ENCODE peak calls at places on chromosomes 3 and 15, in nine cellular contexts. I, G, P, H, F, A, L, O and T are unnamed samples.

GRCh38 chr3:166444336-166444735 is 607.1 kb upstream of the BCHE start:
- ATAC-seq in H (no peak), A (no peak), O (no peak), P (no peak), I (no peak), L (no peak), F (no peak), G (no peak), T (no peak)

GRCh38 chr3:162764672-162765071 is 1268.1 kb downstream of the OTOL1 start:
- ATAC-seq in L (no peak), F (no peak), G (no peak), H (no peak), I (no peak), O (no peak), P (no peak), A (no peak), T (no peak)

GRCh38 chr3:15284121-15284889 is 48.1 kb downstream of the SH3BP5 start:
- ATAC-seq in L (no peak), H (no peak), A (peak; percentile 31), I (no peak), F (no peak), P (no peak), G (no peak), O (no peak), T (no peak)

GRCh38 chr3:45706133-45706808 is 17.1 kb downstream of the SACM1L start:
- ATAC-seq in L (no peak), A (no peak), F (no peak), O (no peak), H (no peak), G (peak; percentile 87), I (no peak), P (peak; percentile 68), T (no peak)

GRCh38 chr3:45145681-45146614 is at the start of gene CDCP1:
- ATAC-seq in P (peak; percentile 26), H (no peak), A (peak; percentile 83), F (peak; percentile 66), L (peak; percentile 36), I (peak; percentile 92), G (peak; percentile 76), O (peak; percentile 95), T (peak; percentile 36)

GRCh38 chr3:171226794-171227193 is 200.3 kb upstream of the SLC2A2 start:
- ATAC-seq in P (no peak), F (no peak), G (no peak), O (no peak), I (no peak), H (no peak), A (no peak), L (no peak), T (no peak)

GRCh38 chr15:66931768-66932633 is 133.4 kb upstream of the SMAD3 start:
- ATAC-seq in G (no peak), F (no peak), P (no peak), O (peak; percentile 80), L (no peak), A (peak; percentile 81), H (no peak), I (peak; percentile 97), T (no peak)

GRCh38 chr3:99857278-99857677 is 39.6 kb downstream of the CMSS1 start:
- ATAC-seq in G (no peak), A (no peak), H (no peak), P (no peak), I (no peak), O (no peak), L (no peak), F (no peak), T (no peak)

GRCh38 chr15:85000189-85000864 is 18.7 kb downstream of the PDE8A start:
- ATAC-seq in O (no peak), I (no peak), H (no peak), P (no peak), L (no peak), F (no peak), A (peak; percentile 40), G (no peak), T (no peak)

GRCh38 chr15:83285284-83285978 is 967 bp upstream of the BNC1 start:
- ATAC-seq in A (no peak), I (no peak), G (no peak), P (no peak), L (no peak), H (no peak), O (peak; percentile 11), F (no peak), T (no peak)

GRCh38 chr3:66195347-66195783 is 25.4 kb upstream of the SLC25A26 start:
- ATAC-seq in G (no peak), F (peak; percentile 48), L (no peak), H (no peak), I (peak; percentile 83), O (peak; percentile 92), P (no peak), A (no peak), T (no peak)

GRCh38 chr3:155949464-155950217 is 79.2 kb downstream of the GMPS start:
- ATAC-seq in A (no peak), I (peak; percentile 41), H (no peak), G (no peak), O (peak; percentile 52), P (no peak), L (no peak), F (no peak), T (no peak)

GRCh38 chr3:122021811-122022401 is at the start of gene ILDR1:
- ATAC-seq in F (peak; percentile 80), L (no peak), G (peak; percentile 70), O (peak; percentile 82), A (peak; percentile 75), P (peak; percentile 54), H (peak; percentile 55), I (peak; percentile 73), T (peak; percentile 90)

GRCh38 chr15:39804026-39804425 is 21.4 kb upstream of the FSIP1 start:
- ATAC-seq in H (no peak), I (no peak), O (no peak), G (no peak), A (no peak), F (no peak), L (peak; percentile 93), P (no peak), T (no peak)

GRCh38 chr3:165462616-165463334 is 266.6 kb upstream of the SLITRK3 start:
- ATAC-seq in I (no peak), A (no peak), O (no peak), F (peak; percentile 42), H (no peak), L (no peak), P (no peak), G (no peak), T (no peak)

GRCh38 chr3:156449712-156450574 is 105.0 kb downstream of the SSR3 start:
- ATAC-seq in F (no peak), I (peak; percentile 71), G (no peak), A (peak; percentile 90), P (peak; percentile 51), H (no peak), L (no peak), O (peak; percentile 79), T (no peak)

GRCh38 chr15:33852570-33852969 is 115.7 kb upstream of the CHRM5 start:
- ATAC-seq in A (no peak), F (peak; percentile 52), I (no peak), H (no peak), L (no peak), G (no peak), O (peak; percentile 56), P (no peak), T (no peak)

GRCh38 chr15:67019069-67019468 is 46.3 kb upstream of the SMAD3 start:
- ATAC-seq in P (no peak), O (no peak), L (no peak), H (no peak), A (no peak), F (no peak), I (no peak), G (no peak), T (no peak)

GRCh38 chr3:69370156-69370944 is 15.5 kb downstream of the FRMD4B start:
- ATAC-seq in G (peak; percentile 32), F (peak; percentile 89), L (peak; percentile 36), I (no peak), A (no peak), H (peak; percentile 40), O (no peak), P (peak; percentile 69), T (peak; percentile 25)

GRCh38 chr3:154081305-154081704 is 39.9 kb upstream of the ARHGEF26 start:
- ATAC-seq in A (no peak), L (no peak), O (no peak), P (no peak), F (no peak), G (no peak), H (no peak), I (no peak), T (no peak)

GRCh38 chr3:141123677-141124410 is 72.7 kb downstream of the SPSB4 start:
- ATAC-seq in L (peak; percentile 80), A (no peak), I (no peak), O (no peak), F (no peak), G (no peak), H (no peak), P (no peak), T (no peak)

GRCh38 chr3:99859855-99860254 is 42.2 kb downstream of the CMSS1 start:
- ATAC-seq in I (no peak), P (no peak), A (no peak), H (no peak), F (peak; percentile 73), G (no peak), O (no peak), L (peak; percentile 31), T (no peak)

GRCh38 chr3:134092231-134092701 is 62.5 kb upstream of the SLCO2A1 start:
- ATAC-seq in O (no peak), A (no peak), I (peak; percentile 36), F (no peak), G (no peak), P (no peak), L (no peak), H (no peak), T (no peak)

GRCh38 chr3:187255314-187255713 is 36.2 kb downstream of the MASP1 start:
- ATAC-seq in O (no peak), I (no peak), P (no peak), G (no peak), F (no peak), L (no peak), A (no peak), H (no peak), T (no peak)

GRCh38 chr3:40877651-40878463 is 321.4 kb upstream of the CTNNB1 start:
- ATAC-seq in H (no peak), A (no peak), L (peak; percentile 81), O (no peak), G (no peak), P (no peak), I (no peak), F (peak; percentile 81), T (no peak)

GRCh38 chr3:138338816-138339215 is 9.2 kb upstream of the NME9 start:
- ATAC-seq in L (peak; percentile 85), P (no peak), F (no peak), O (no peak), A (no peak), H (no peak), G (no peak), I (no peak), T (no peak)

GRCh38 chr3:39013289-39013688 is 38.5 kb downstream of the SCN11A start:
- ATAC-seq in A (peak; percentile 48), I (no peak), L (no peak), O (peak; percentile 97), H (no peak), F (peak; percentile 51), G (no peak), P (no peak), T (no peak)

GRCh38 chr15:34837246-34838016 is 42.1 kb upstream of the ACTC1 start:
- ATAC-seq in A (peak; percentile 80), H (no peak), I (peak; percentile 84), P (no peak), O (no peak), G (no peak), F (no peak), L (peak; percentile 70), T (peak; percentile 31)

GRCh38 chr3:86995537-86995936 is 4.6 kb upstream of the VGLL3 start:
- ATAC-seq in G (no peak), P (no peak), L (no peak), I (no peak), H (no peak), F (no peak), O (no peak), A (no peak), T (no peak)

GRCh38 chr15:64574220-64574994 is 114.0 kb downstream of the ZNF609 start:
- ATAC-seq in A (peak; percentile 27), F (no peak), P (no peak), I (no peak), L (no peak), G (peak; percentile 35), O (no peak), H (no peak), T (peak; percentile 64)